ENCODE peak calls at places on chromosome 21, in seven cellular contexts. J is OCI-LY7; W is lower lobe of right lung; A is cardiac muscle cell; H is NCI-H1694; L is stimulated activated effector memory CD8-positive, alpha-beta T cell treated with anti-CD3 and anti-CD28 coated beads, Interleukin-12 subunit alpha, Interleukin-12 subunit beta, amount 100 ng/mL, for 72 hours; Z is type B pancreatic cell. T is an unnamed sample.

GRCh38 chr21:38899277-38899947 is 93.7 kb downstream of the ETS2 start:
- DNase-seq in J (no peak), W (no peak), A (no peak), H (no peak), L (no peak), Z (no peak), T (no peak)

GRCh38 chr21:42593007-42593814 is 60.2 kb upstream of the PDE9A start:
- DNase-seq in J (peak; percentile 80), W (peak; percentile 75), A (peak; percentile 83), H (peak; percentile 59), L (peak; percentile 70), Z (peak; percentile 85), T (peak; percentile 55)

GRCh38 chr21:15289896-15290841 is 225.4 kb upstream of the NRIP1 start:
- DNase-seq in J (no peak), W (peak; percentile 51), A (peak; percentile 46), H (no peak), L (no peak), Z (peak; percentile 69), T (peak; percentile 47)

GRCh38 chr21:17466166-17466565 is 46.7 kb upstream of the CXADR start:
- DNase-seq in J (no peak), W (no peak), A (no peak), H (no peak), L (no peak), Z (no peak), T (no peak)

GRCh38 chr21:16279658-16280581 is 550.1 kb downstream of the USP25 start:
- DNase-seq in J (no peak), W (no peak), A (peak; percentile 49), H (no peak), L (no peak), Z (peak; percentile 69), T (no peak)

GRCh38 chr21:34642211-34643075 is 26.4 kb upstream of the CLIC6 start:
- DNase-seq in J (peak; percentile 68), W (no peak), A (no peak), H (no peak), L (no peak), Z (no peak), T (no peak)

GRCh38 chr21:33811147-33812024 is 104.2 kb downstream of the ATP5PO start:
- DNase-seq in J (no peak), W (no peak), A (no peak), H (no peak), L (no peak), Z (no peak), T (no peak)

GRCh38 chr21:41166947-41167346 is 1.0 kb upstream of the BACE2 start:
- DNase-seq in J (no peak), W (no peak), A (no peak), H (no peak), L (no peak), Z (no peak), T (no peak)

GRCh38 chr21:42006765-42007164 is 3.4 kb downstream of the ZBTB21 start:
- DNase-seq in J (no peak), W (no peak), A (no peak), H (no peak), L (peak; percentile 20), Z (no peak), T (no peak)

GRCh38 chr21:39217356-39218081 is 34.3 kb upstream of the PSMG1 start:
- DNase-seq in J (no peak), W (no peak), A (no peak), H (peak; percentile 95), L (no peak), Z (no peak), T (no peak)

GRCh38 chr21:32320726-32321125 is 22.1 kb downstream of the MRAP start:
- DNase-seq in J (no peak), W (no peak), A (no peak), H (no peak), L (no peak), Z (no peak), T (no peak)

GRCh38 chr21:44083631-44084291 is 23.4 kb upstream of the PWP2 start:
- DNase-seq in J (no peak), W (no peak), A (no peak), H (no peak), L (peak; percentile 80), Z (no peak), T (no peak)

GRCh38 chr21:31730687-31731111 is 1.2 kb downstream of the SCAF4 start:
- DNase-seq in J (peak; percentile 19), W (no peak), A (peak; percentile 26), H (no peak), L (peak; percentile 53), Z (no peak), T (no peak)

GRCh38 chr21:43609501-43610340 is 49.6 kb downstream of the HSF2BP start:
- DNase-seq in J (no peak), W (no peak), A (peak; percentile 30), H (peak; percentile 90), L (no peak), Z (no peak), T (no peak)

GRCh38 chr21:16082038-16082816 is 352.4 kb downstream of the USP25 start:
- DNase-seq in J (peak; percentile 43), W (no peak), A (peak; percentile 59), H (no peak), L (no peak), Z (no peak), T (no peak)

GRCh38 chr21:29506214-29506613 is 207.5 kb downstream of the BACH1 start:
- DNase-seq in J (no peak), W (no peak), A (no peak), H (no peak), L (no peak), Z (no peak), T (no peak)

GRCh38 chr21:42107881-42108553 is 36.9 kb downstream of the UMODL1 start:
- DNase-seq in J (peak; percentile 98), W (peak; percentile 79), A (peak; percentile 79), H (peak; percentile 38), L (peak; percentile 72), Z (no peak), T (peak; percentile 63)